ENCODE peak calls at places on chromosomes 6 and 20, in eight cellular contexts. B is HL-60, R is cardiac muscle cell, F is ascending aorta, T is brain microvascular endothelial cell, N is heart left ventricle, G is choroid plexus epithelial cell, M is left ventricle myocardium inferior. A is an unnamed sample.

GRCh38 chr6:101907356-101908217 is 514.1 kb downstream of the GRIK2 start:
- DNase-seq in B (no peak), R (no peak), F (no peak), T (no peak), N (no peak), G (peak; percentile 57), M (no peak), A (no peak)

GRCh38 chr6:6080975-6081374 is 74.2 kb upstream of the NRN1 start:
- DNase-seq in B (no peak), R (no peak), F (no peak), T (no peak), N (no peak), G (no peak), M (no peak), A (no peak)

GRCh38 chr6:27279513-27280063 is 32.1 kb downstream of the PRSS16 start:
- DNase-seq in B (no peak), R (no peak), F (no peak), T (no peak), N (no peak), G (no peak), M (no peak), A (no peak)

GRCh38 chr6:168132531-168133184 is 53.6 kb upstream of the FRMD1 start:
- DNase-seq in B (no peak), R (peak; percentile 68), F (no peak), T (peak; percentile 90), N (peak; percentile 75), G (peak; percentile 80), M (peak; percentile 69), A (peak; percentile 19)

GRCh38 chr20:57384486-57384885 is 6.7 kb upstream of the RBM38 start:
- DNase-seq in B (no peak), R (no peak), F (peak; percentile 57), T (no peak), N (no peak), G (no peak), M (no peak), A (no peak)

GRCh38 chr6:107704377-107705013 is 119.6 kb downstream of the SCML4 start:
- DNase-seq in B (peak; percentile 16), R (peak; percentile 72), F (no peak), T (peak; percentile 52), N (no peak), G (peak; percentile 73), M (no peak), A (no peak)

GRCh38 chr6:111171577-111172400 is 84.5 kb downstream of the SLC16A10 start:
- DNase-seq in B (no peak), R (no peak), F (no peak), T (no peak), N (no peak), G (peak; percentile 19), M (no peak), A (no peak)

GRCh38 chr6:15879372-15880261 is 216.8 kb upstream of the DTNBP1 start:
- DNase-seq in B (peak; percentile 42), R (peak; percentile 71), F (no peak), T (peak; percentile 32), N (peak; percentile 78), G (peak; percentile 64), M (peak; percentile 86), A (no peak)

GRCh38 chr20:5933802-5934436 is 16.4 kb downstream of the TRMT6 start:
- DNase-seq in B (peak; percentile 56), R (no peak), F (no peak), T (no peak), N (no peak), G (peak; percentile 29), M (no peak), A (no peak)

GRCh38 chr6:35688605-35689322 is at the start of gene FKBP5:
- DNase-seq in B (peak; percentile 93), R (peak; percentile 95), F (peak; percentile 98), T (peak; percentile 81), N (peak; percentile 97), G (peak; percentile 94), M (peak; percentile 98), A (peak; percentile 60)

GRCh38 chr20:45970646-45971424 is 1.2 kb downstream of the ZNF335 start:
- DNase-seq in B (no peak), R (no peak), F (peak; percentile 66), T (peak; percentile 17), N (peak; percentile 29), G (peak; percentile 48), M (no peak), A (no peak)

GRCh38 chr6:26305097-26305841 is 59.7 kb upstream of the BTN3A2 start:
- DNase-seq in B (peak; percentile 66), R (peak; percentile 46), F (no peak), T (peak; percentile 91), N (peak; percentile 45), G (peak; percentile 88), M (no peak), A (no peak)

DNA sequence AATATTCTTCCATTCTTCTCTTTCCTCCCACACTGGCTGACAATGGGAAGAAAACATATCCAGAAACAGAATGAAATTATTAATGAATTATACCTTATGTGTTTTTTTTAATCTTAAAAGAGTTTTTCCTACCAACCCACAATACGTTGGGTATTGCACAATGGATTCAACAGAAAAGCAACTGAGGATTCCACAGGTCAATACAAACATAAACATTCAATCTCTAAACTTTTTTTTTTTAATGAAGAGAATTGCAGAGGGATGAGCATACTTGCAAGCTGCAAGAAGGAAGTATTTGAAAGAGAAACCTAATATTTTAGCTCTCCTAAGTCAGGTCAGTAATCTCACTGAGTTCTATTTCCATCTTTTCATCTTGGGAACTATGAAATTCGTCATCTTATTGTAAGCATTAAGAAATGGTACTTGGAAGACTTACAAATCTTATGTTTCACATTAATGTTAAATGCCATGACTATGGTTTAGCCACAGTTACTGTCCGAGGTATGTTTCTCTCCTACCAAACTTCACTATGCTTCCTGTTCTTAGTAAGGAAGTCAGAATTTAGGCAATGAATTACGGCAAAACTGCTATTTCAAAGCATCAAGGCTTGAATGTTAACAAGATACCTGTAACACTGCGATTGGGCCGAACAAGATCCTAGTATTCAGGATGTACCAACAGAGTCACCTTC is 100.8 kb downstream of the HIVEP2 start:
- DNase-seq in B (no peak), R (no peak), F (no peak), T (no peak), N (no peak), G (peak; percentile 60), M (no peak), A (no peak)
- H3K4me3 ChIP-seq in B (no peak overlapping the region), R (no peak overlapping the region), F (no peak overlapping the region), T (no peak overlapping the region), N (no peak overlapping the region), G (no peak overlapping the region), M (no peak overlapping the region), A (no peak overlapping the region)

DNA sequence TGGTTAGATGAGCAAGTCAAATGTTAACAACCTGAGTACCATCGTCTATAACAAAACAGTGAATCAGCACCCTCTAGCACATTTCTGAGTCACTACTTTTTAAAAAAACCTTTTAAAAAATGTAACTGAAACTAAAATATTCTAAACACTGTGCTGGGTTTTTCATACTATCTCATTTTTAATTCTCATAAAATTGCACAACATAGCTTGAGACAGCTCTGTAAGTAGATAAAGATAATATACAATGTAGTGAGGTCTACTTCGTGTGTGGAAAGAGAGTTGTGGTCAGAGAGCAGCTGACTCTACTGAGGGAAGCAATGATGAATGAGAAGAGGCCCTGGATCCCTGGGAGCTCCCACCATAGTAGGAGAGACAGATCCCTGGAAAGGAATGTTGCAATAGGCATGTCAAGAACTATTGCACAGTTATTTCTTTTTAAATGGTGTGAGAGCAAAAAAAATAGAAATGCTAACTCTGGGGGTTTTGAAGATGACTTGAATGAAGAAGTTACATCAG is 13.6 kb upstream of the CALHM6 start:
- DNase-seq in B (peak; percentile 78), R (no peak), F (peak; percentile 66), T (peak; percentile 94), N (no peak), G (peak; percentile 98), M (no peak), A (peak; percentile 15)
- TF ChIP-seq CTCF in B (no peak), R (no peak), F (peak; percentile 28), T (no peak), N (peak; percentile 27), G (no peak), M (no peak), A (no peak)

GRCh38 chr20:3174442-3175263 is 1.3 kb upstream of the LZTS3 start:
- DNase-seq in B (no peak), R (no peak), F (no peak), T (peak; percentile 4), N (no peak), G (peak; percentile 46), M (no peak), A (no peak)

GRCh38 chr20:3173582-3174441 is 463 bp upstream of the LZTS3 start:
- DNase-seq in B (peak; percentile 76), R (peak; percentile 95), F (peak; percentile 93), T (peak; percentile 54), N (peak; percentile 93), G (peak; percentile 79), M (peak; percentile 93), A (no peak)

GRCh38 chr20:3172933-3173581 is at the start of gene LZTS3:
- DNase-seq in B (no peak), R (no peak), F (peak; percentile 88), T (peak; percentile 36), N (peak; percentile 74), G (peak; percentile 48), M (peak; percentile 75), A (no peak)

GRCh38 chr20:3177746-3178477 is 4.6 kb upstream of the LZTS3 start:
- DNase-seq in B (no peak), R (no peak), F (no peak), T (no peak), N (no peak), G (no peak), M (no peak), A (no peak)

DNA sequence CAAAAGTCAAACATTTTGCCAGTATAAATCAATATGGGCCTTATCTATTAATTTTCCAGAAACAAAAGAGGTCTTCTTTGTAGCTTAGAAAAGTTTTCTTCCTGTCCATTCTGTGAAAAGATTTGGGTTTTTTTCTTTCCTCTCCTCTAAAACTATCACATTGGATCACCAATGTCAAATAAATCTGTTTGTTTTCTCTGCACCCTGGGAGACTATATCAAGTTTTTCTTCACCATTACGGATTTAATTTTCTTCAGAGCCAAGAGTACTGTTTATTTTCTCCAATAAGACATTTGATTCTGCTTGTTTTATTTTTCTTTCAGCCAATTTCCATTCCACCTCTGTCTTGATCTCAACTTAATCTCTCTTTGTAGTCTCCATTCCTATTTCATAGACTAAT is 1.9 kb upstream of the LZTS3 start:
- DNase-seq in B (no peak), R (no peak), F (no peak), T (no peak), N (no peak), G (no peak), M (no peak), A (no peak)
- H3K4me3 ChIP-seq in B (no peak overlapping the region), R (no peak overlapping the region), F (peak overlapping the region; percentile 88), T (no peak overlapping the region), N (no peak overlapping the region), G (peak overlapping the region; percentile 82), M (peak overlapping the region; percentile 99), A (no peak overlapping the region)

GRCh38 chr6:85676086-85676729 is 33.5 kb upstream of the SYNCRIP start:
- DNase-seq in B (no peak), R (no peak), F (no peak), T (no peak), N (no peak), G (no peak), M (no peak), A (no peak)

GRCh38 chr6:85678602-85679444 is 36.1 kb upstream of the SYNCRIP start:
- DNase-seq in B (peak; percentile 98), R (peak; percentile 98), F (peak; percentile 99), T (peak; percentile 98), N (peak; percentile 98), G (peak; percentile 99), M (peak; percentile 98), A (peak; percentile 93)

GRCh38 chr6:85678000-85678601 is 35.4 kb upstream of the SYNCRIP start:
- DNase-seq in B (no peak), R (no peak), F (no peak), T (no peak), N (no peak), G (no peak), M (no peak), A (no peak)

GRCh38 chr6:85675030-85675819 is 32.5 kb upstream of the SYNCRIP start:
- DNase-seq in B (no peak), R (no peak), F (no peak), T (peak; percentile 47), N (no peak), G (peak; percentile 71), M (no peak), A (no peak)

GRCh38 chr6:85677243-85677956 is 34.7 kb upstream of the SYNCRIP start:
- DNase-seq in B (no peak), R (no peak), F (no peak), T (no peak), N (no peak), G (peak; percentile 53), M (no peak), A (no peak)
- TF ChIP-seq CTCF in B (no peak), R (peak; percentile 28), F (peak; percentile 39), T (peak; percentile 25), N (peak; percentile 53), G (peak; percentile 38), M (peak; percentile 38), A (peak; percentile 10)

A was measured in retinal pigment epithelial cell.